ENCODE peak calls at places on chromosomes 6 and 20, in five cellular contexts. M is AG04450; N is activated naive CD8-positive, alpha-beta T cell treated with anti-CD3 and anti-CD28 coated beads, Interleukin-2, amount 50 U/mL, for 24 hours; P is cerebellar cortex; Q is endothelial cell. I is an unnamed sample.

GRCh38 chr6:24899647-24900325 is 36.0 kb downstream of the RIPOR2 start:
- DNase-seq in Q (no peak), N (no peak), P (no peak), M (no peak), I (no peak)

GRCh38 chr20:63293866-63294535 is 1.0 kb downstream of the COL20A1 start:
- DNase-seq in P (no peak), M (no peak), N (no peak), Q (no peak), I (no peak)

GRCh38 chr6:11604836-11605506 is 67.4 kb downstream of the TMEM170B start:
- DNase-seq in Q (no peak), M (no peak), P (no peak), N (no peak), I (no peak)

GRCh38 chr6:138545621-138545980 is 46.3 kb upstream of the NHSL1 start:
- DNase-seq in P (no peak), Q (peak), M (no peak), N (no peak), I (no peak)

GRCh38 chr20:45919536-45919933 is 7.6 kb upstream of the PLTP start:
- DNase-seq in M (peak), N (no peak), Q (no peak), P (no peak), I (peak)

GRCh38 chr6:135909737-135910387 is 58.4 kb downstream of the PDE7B start:
- DNase-seq in P (peak), N (peak), Q (peak), M (no peak), I (no peak)

GRCh38 chr6:36752886-36753506 is 55.4 kb downstream of the RAB44 start:
- DNase-seq in P (no peak), M (no peak), N (peak), Q (no peak), I (no peak)

GRCh38 chr6:43992783-43993505 is 134.3 kb downstream of the MRPL14 start:
- DNase-seq in P (no peak), M (no peak), N (no peak), Q (no peak), I (no peak)

GRCh38 chr6:141103246-141103645 is 1029.5 kb upstream of the GJE1 start:
- DNase-seq in M (no peak), N (no peak), Q (no peak), P (no peak), I (no peak)

GRCh38 chr6:17984822-17985660 is 2.4 kb downstream of the KIF13A start:
- DNase-seq in M (no peak), P (peak), Q (no peak), N (no peak), I (no peak)

GRCh38 chr20:17538517-17539170 is 7.5 kb upstream of the BFSP1 start:
- DNase-seq in P (no peak), N (no peak), Q (no peak), M (no peak), I (no peak)